ENCODE peak calls at places on chromosomes 7 and 10, in five cellular contexts. G is astrocyte of the spinal cord, R is AG04450, C is GM12865, E is fibroblast of mammary gland. V is an unnamed sample.

GRCh38 chr7:132752431-132752830 is 176.2 kb upstream of the PLXNA4 start:
- DNase-seq in G (peak), R (no peak), C (no peak), E (no peak), V (no peak)

GRCh38 chr7:80095545-80095944 is 39.1 kb upstream of the GNAI1 start:
- DNase-seq in G (peak), R (no peak), C (no peak), E (peak), V (no peak)

GRCh38 chr10:90274721-90275468 is 573.5 kb downstream of the KIF20B start:
- DNase-seq in G (no peak), R (no peak), C (no peak), E (peak), V (no peak)

GRCh38 chr7:113636727-113637421 is 281.9 kb downstream of the PPP1R3A start:
- DNase-seq in G (peak), R (peak), C (no peak), E (peak), V (no peak)

GRCh38 chr10:102435098-102435497 is 2.7 kb upstream of the CUEDC2 start:
- DNase-seq in G (no peak), R (no peak), C (no peak), E (no peak), V (no peak)

GRCh38 chr10:103592186-103593021 is 98.9 kb downstream of the NEURL1 start:
- DNase-seq in G (peak), R (no peak), C (peak), E (peak), V (peak)

GRCh38 chr10:106711313-106711906 is 453.1 kb downstream of the SORCS1 start:
- DNase-seq in G (no peak), R (no peak), C (peak), E (peak), V (peak)

GRCh38 chr10:76453328-76453727 is 1021.9 kb downstream of the LRMDA start:
- DNase-seq in G (no peak), R (no peak), C (no peak), E (no peak), V (no peak)

GRCh38 chr7:138161600-138162081 is 85.4 kb downstream of the AKR1D1 start:
- DNase-seq in G (peak), R (peak), C (peak), E (peak), V (peak)

GRCh38 chr7:68820321-68820720 is 778.0 kb upstream of the AUTS2 start:
- DNase-seq in G (no peak), R (no peak), C (no peak), E (no peak), V (no peak)

GRCh38 chr7:1046722-1047679 is 2.7 kb downstream of the GPR146 start:
- DNase-seq in G (no peak), R (no peak), C (no peak), E (no peak), V (no peak)

GRCh38 chr7:30001953-30002352 is 12.4 kb upstream of the SCRN1 start:
- DNase-seq in G (no peak), R (no peak), C (no peak), E (no peak), V (no peak)

GRCh38 chr7:113710310-113711106 is 208.3 kb downstream of the PPP1R3A start:
- DNase-seq in G (peak), R (peak), C (peak), E (peak), V (peak)

GRCh38 chr7:17109017-17109416 is 189.4 kb upstream of the AHR start:
- DNase-seq in G (peak), R (peak), C (no peak), E (peak), V (no peak)

GRCh38 chr10:78194539-78195402 is 161.1 kb downstream of the RPS24 start:
- DNase-seq in G (peak), R (no peak), C (no peak), E (peak), V (no peak)

GRCh38 chr10:122647383-122647968 is 52.2 kb downstream of the C10orf120 start:
- DNase-seq in G (no peak), R (no peak), C (no peak), E (no peak), V (no peak)

GRCh38 chr10:110077436-110078120 is 69.8 kb downstream of the ADD3 start:
- DNase-seq in G (peak), R (no peak), C (no peak), E (peak), V (no peak)

GRCh38 chr10:52778511-52779392 is 6.2 kb upstream of the MBL2 start:
- DNase-seq in G (peak), R (no peak), C (peak), E (peak), V (no peak)

GRCh38 chr7:159064816-159065130 is 79.9 kb downstream of the VIPR2 start:
- DNase-seq in G (no peak), R (no peak), C (no peak), E (no peak), V (no peak)

GRCh38 chr7:121452400-121452799 is 56.3 kb upstream of the FAM3C start:
- DNase-seq in G (no peak), R (no peak), C (no peak), E (no peak), V (no peak)

GRCh38 chr10:17229967-17230682 is 2.1 kb downstream of the VIM start:
- DNase-seq in G (peak), R (no peak), C (peak), E (peak), V (peak)
- TF ChIP-seq CTCF in G (no peak), R (peak), C (no peak), E (no peak), V (no peak)

GRCh38 chr7:44486693-44487092 is 3.8 kb downstream of the NUDCD3 start:
- DNase-seq in G (no peak), R (no peak), C (no peak), E (peak), V (no peak)

GRCh38 chr7:44491229-44491628 is 771 bp upstream of the NUDCD3 start:
- DNase-seq in G (no peak), R (no peak), C (no peak), E (no peak), V (no peak)

GRCh38 chr7:44489955-44490350 is 505 bp downstream of the NUDCD3 start:
- DNase-seq in G (peak), R (no peak), C (peak), E (peak), V (no peak)

GRCh38 chr7:44488955-44489354 is 1.5 kb downstream of the NUDCD3 start:
- DNase-seq in G (no peak), R (no peak), C (no peak), E (no peak), V (no peak)

GRCh38 chr7:44490351-44491200 is at the start of gene NUDCD3:
- DNase-seq in G (peak), R (peak), C (peak), E (peak), V (peak)
- TF ChIP-seq CTCF in G (no peak), R (peak), C (no peak), E (no peak), V (peak)

GRCh38 chr10:43318978-43319965 is 52.2 kb upstream of the FXYD4 start:
- DNase-seq in G (no peak), R (no peak), C (no peak), E (no peak), V (no peak)
- TF ChIP-seq CTCF in G (no peak), R (no peak), C (no peak), E (no peak), V (no peak)

GRCh38 chr7:141752634-141753033 is 11.3 kb upstream of the TAS2R3 start:
- DNase-seq in G (no peak), R (no peak), C (no peak), E (peak), V (no peak)
- TF ChIP-seq CTCF in G (peak), R (peak), C (peak), E (peak), V (no peak)

GRCh38 chr10:13099144-13099665 is 758 bp upstream of the OPTN start:
- DNase-seq in G (no peak), R (no peak), C (peak), E (peak), V (peak)

GRCh38 chr10:13102002-13102794 is 2.2 kb downstream of the OPTN start:
- DNase-seq in G (no peak), R (no peak), C (peak), E (peak), V (peak)

GRCh38 chr10:13103554-13103953 is 3.6 kb downstream of the OPTN start:
- DNase-seq in G (no peak), R (no peak), C (no peak), E (no peak), V (no peak)

GRCh38 chr10:13099666-13100348 is at the start of gene OPTN:
- DNase-seq in G (peak), R (peak), C (peak), E (peak), V (peak)

DNA sequence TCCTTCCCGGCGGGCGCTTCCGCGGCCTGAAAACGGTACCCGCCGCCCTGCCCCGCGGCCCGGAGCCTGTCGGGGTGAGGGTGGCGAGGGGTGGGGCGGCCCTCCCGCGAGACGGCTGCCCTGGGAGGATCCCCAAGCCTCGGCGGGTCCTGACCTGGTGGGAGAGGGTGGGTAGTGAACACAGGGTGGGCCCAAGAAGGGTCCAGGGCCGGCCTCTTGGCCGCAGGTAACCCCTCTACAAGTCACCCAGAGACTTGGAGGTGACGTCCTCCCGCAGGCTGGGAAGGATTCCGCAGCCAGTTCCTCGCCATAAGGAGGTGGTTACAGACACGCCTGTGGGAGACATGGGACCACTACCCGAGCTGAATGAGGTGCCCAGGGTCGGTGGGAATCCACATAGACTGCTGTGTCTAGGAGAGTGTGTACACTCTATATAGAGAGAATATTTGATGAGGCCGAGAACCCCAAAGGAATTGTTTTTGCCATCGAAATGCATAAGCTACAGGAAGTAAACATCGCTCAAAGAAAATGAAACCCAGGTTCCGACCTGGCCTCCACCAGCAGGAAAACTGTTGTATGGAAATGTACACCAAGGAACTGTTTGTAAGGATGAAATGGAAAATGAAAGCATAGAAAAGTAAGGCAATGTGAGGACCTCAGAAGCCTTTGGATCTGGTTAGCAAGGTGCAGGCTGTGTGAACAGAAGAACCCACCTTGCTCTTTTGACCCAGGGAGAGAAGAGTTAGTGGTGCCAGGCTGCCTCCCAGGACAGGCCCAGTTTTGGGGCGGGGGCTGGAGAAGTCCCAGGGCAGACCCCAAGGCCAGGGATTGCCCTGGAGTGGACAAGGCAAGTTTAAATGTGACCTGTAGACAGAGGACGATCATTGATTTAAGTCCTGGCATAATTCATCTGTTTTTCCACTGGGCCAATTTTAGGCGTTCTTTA is 659 bp downstream of the OPTN start:
- DNase-seq in G (peak), R (no peak), C (peak), E (peak), V (peak)
- TF ChIP-seq CTCF in G (no peak), R (no peak), C (no peak), E (no peak), V (no peak)

GRCh38 chr10:62690703-62691102 is 113.8 kb upstream of the ADO start:
- DNase-seq in G (no peak), R (no peak), C (peak), E (peak), V (no peak)
- TF ChIP-seq CTCF in G (no peak), R (no peak), C (no peak), E (no peak), V (no peak)

GRCh38 chr7:107579881-107580715 is at the start of gene BCAP29:
- DNase-seq in G (peak), R (no peak), C (peak), E (peak), V (peak)
- TF ChIP-seq CTCF in G (peak), R (no peak), C (no peak), E (peak), V (no peak)

GRCh38 chr7:135231686-135232085 is 2.0 kb upstream of the STRA8 start:
- DNase-seq in G (no peak), R (no peak), C (no peak), E (no peak), V (no peak)
- TF ChIP-seq CTCF in G (no peak), R (no peak), C (no peak), E (no peak), V (no peak)

DNA sequence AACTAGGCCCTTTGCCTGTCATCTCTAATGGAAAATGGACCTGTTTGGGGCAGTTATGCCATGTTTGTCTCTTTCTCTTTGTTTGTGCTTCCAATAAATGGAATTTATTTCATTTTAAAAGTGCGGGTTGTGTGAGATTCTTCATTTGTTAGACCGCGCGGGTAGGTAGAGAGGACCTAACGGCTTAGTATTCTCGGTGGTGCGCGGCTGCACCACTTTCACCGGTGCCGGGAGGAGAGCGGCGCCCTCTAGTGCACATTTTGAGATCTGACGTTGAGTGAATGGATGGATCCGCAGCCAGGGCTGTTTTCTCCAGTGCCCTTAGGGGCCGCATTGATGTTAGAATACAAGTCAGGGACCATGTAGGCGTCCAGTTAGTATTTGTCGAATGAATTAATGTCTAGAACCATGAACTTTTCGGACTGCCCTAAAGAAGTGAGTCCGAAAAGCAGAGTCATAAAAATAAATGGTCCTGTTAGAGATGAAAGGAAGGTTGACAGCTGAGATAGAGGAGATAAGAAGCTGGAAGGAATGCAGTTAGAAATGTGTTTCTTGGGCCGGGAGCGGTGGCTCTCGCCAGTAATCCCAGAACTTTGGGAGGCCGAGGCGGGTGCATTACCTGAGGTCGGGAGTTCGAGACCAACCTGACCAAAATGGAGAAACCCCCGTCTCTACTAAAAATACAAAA is 29.3 kb upstream of the GIMAP8 start:
- DNase-seq in G (peak), R (peak), C (peak), E (peak), V (peak)
- TF ChIP-seq CTCF in G (peak), R (peak), C (peak), E (peak), V (peak)